ENCODE peak calls at places on chromosomes 12 and 14, in five cellular contexts. One of them, this sample, is unnamed. For H3K4me1, the result is how much of the 10 kb centered on the place peaks cover.

GRCh38 chr14:77000340-77001235 is 27.9 kb downstream of the IRF2BPL start:
- DNase-seq in Peyer's patch: no peak
- DNase-seq in A549: no peak
- DNase-seq in breast epithelium: no peak
- DNase-seq in spleen: no peak
- DNase-seq in this sample: peak

GRCh38 chr12:106898001-106898966 is 57.4 kb upstream of the TMEM263 start:
- DNase-seq in Peyer's patch: no peak
- DNase-seq in A549: no peak
- DNase-seq in breast epithelium: no peak
- DNase-seq in spleen: no peak
- DNase-seq in this sample: no peak

GRCh38 chr12:113287146-113287898 is 47.6 kb downstream of the SLC8B1 start:
- DNase-seq in Peyer's patch: no peak
- DNase-seq in A549: no peak
- DNase-seq in breast epithelium: no peak
- DNase-seq in spleen: no peak
- DNase-seq in this sample: no peak

GRCh38 chr14:61280526-61281185 is 482 bp downstream of the TMEM30B start:
- DNase-seq in Peyer's patch: peak
- DNase-seq in A549: peak
- DNase-seq in breast epithelium: peak
- DNase-seq in spleen: peak
- DNase-seq in this sample: peak

GRCh38 chr12:124301084-124301654 is 6.3 kb downstream of the RFLNA start:
- DNase-seq in Peyer's patch: no peak
- DNase-seq in A549: no peak
- DNase-seq in breast epithelium: no peak
- DNase-seq in spleen: peak
- DNase-seq in this sample: no peak

GRCh38 chr14:77290705-77291104 is 19.7 kb upstream of the NGB start:
- DNase-seq in Peyer's patch: no peak
- DNase-seq in A549: no peak
- DNase-seq in breast epithelium: no peak
- DNase-seq in spleen: no peak
- DNase-seq in this sample: no peak

GRCh38 chr12:1634590-1635191 is 5.7 kb downstream of the WNT5B start:
- DNase-seq in Peyer's patch: peak
- DNase-seq in A549: peak
- DNase-seq in breast epithelium: peak
- DNase-seq in spleen: peak
- DNase-seq in this sample: peak

GRCh38 chr14:85263916-85264315 is 266.0 kb upstream of the FLRT2 start:
- DNase-seq in Peyer's patch: no peak
- DNase-seq in A549: no peak
- DNase-seq in breast epithelium: no peak
- DNase-seq in spleen: no peak
- DNase-seq in this sample: no peak

GRCh38 chr12:2183556-2184541 is 131.1 kb downstream of the CACNA1C start:
- DNase-seq in Peyer's patch: no peak
- DNase-seq in A549: no peak
- DNase-seq in breast epithelium: no peak
- DNase-seq in spleen: no peak
- DNase-seq in this sample: no peak

GRCh38 chr12:122865268-122866231 is 30.3 kb downstream of the HIP1R start:
- DNase-seq in Peyer's patch: no peak
- DNase-seq in A549: peak
- DNase-seq in breast epithelium: peak
- DNase-seq in spleen: peak
- DNase-seq in this sample: no peak

GRCh38 chr14:92961567-92961855 is 38.6 kb downstream of the CHGA start:
- DNase-seq in Peyer's patch: no peak
- DNase-seq in A549: no peak
- DNase-seq in breast epithelium: no peak
- DNase-seq in spleen: peak
- DNase-seq in this sample: no peak

GRCh38 chr12:53048033-53048779 is 1.7 kb upstream of the TNS2 start:
- DNase-seq in Peyer's patch: peak
- DNase-seq in A549: peak
- DNase-seq in breast epithelium: peak
- DNase-seq in spleen: peak
- DNase-seq in this sample: peak
- H3K4me1 ChIP-seq in Peyer's patch: half or more
- H3K4me1 ChIP-seq in A549: half or more
- H3K4me1 ChIP-seq in breast epithelium: half or more
- H3K4me1 ChIP-seq in spleen: under half
- H3K4me1 ChIP-seq in this sample: under half

GRCh38 chr12:48104531-48104930 is 1.3 kb downstream of the SENP1 start:
- DNase-seq in Peyer's patch: no peak
- DNase-seq in A549: no peak
- DNase-seq in breast epithelium: no peak
- DNase-seq in spleen: no peak
- DNase-seq in this sample: no peak

GRCh38 chr12:48106574-48107251 is 834 bp upstream of the SENP1 start:
- DNase-seq in Peyer's patch: no peak
- DNase-seq in A549: no peak
- DNase-seq in breast epithelium: no peak
- DNase-seq in spleen: no peak
- DNase-seq in this sample: no peak

GRCh38 chr12:48107252-48107613 is 1.4 kb upstream of the SENP1 start:
- DNase-seq in Peyer's patch: no peak
- DNase-seq in A549: no peak
- DNase-seq in breast epithelium: no peak
- DNase-seq in spleen: no peak
- DNase-seq in this sample: no peak

GRCh38 chr12:48105867-48106563 is at the start of gene SENP1:
- DNase-seq in Peyer's patch: peak
- DNase-seq in A549: peak
- DNase-seq in breast epithelium: peak
- DNase-seq in spleen: peak
- DNase-seq in this sample: peak

GRCh38 chr12:48105321-48105866 is 485 bp downstream of the SENP1 start:
- DNase-seq in Peyer's patch: no peak
- DNase-seq in A549: peak
- DNase-seq in breast epithelium: no peak
- DNase-seq in spleen: no peak
- DNase-seq in this sample: no peak
- TF ChIP-seq POLR2A in Peyer's patch: no peak
- TF ChIP-seq POLR2A in A549: no peak
- TF ChIP-seq POLR2A in breast epithelium: no peak
- TF ChIP-seq POLR2A in spleen: no peak
- TF ChIP-seq POLR2A in this sample: no peak

GRCh38 chr12:47949441-47950341 is 13.7 kb upstream of the TMEM106C start:
- DNase-seq in Peyer's patch: peak
- DNase-seq in A549: peak
- DNase-seq in breast epithelium: peak
- DNase-seq in spleen: peak
- DNase-seq in this sample: peak
- H3K4me1 ChIP-seq in Peyer's patch: half or more
- H3K4me1 ChIP-seq in A549: under half
- H3K4me1 ChIP-seq in breast epithelium: under half
- H3K4me1 ChIP-seq in spleen: under half
- H3K4me1 ChIP-seq in this sample: under half

DNA sequence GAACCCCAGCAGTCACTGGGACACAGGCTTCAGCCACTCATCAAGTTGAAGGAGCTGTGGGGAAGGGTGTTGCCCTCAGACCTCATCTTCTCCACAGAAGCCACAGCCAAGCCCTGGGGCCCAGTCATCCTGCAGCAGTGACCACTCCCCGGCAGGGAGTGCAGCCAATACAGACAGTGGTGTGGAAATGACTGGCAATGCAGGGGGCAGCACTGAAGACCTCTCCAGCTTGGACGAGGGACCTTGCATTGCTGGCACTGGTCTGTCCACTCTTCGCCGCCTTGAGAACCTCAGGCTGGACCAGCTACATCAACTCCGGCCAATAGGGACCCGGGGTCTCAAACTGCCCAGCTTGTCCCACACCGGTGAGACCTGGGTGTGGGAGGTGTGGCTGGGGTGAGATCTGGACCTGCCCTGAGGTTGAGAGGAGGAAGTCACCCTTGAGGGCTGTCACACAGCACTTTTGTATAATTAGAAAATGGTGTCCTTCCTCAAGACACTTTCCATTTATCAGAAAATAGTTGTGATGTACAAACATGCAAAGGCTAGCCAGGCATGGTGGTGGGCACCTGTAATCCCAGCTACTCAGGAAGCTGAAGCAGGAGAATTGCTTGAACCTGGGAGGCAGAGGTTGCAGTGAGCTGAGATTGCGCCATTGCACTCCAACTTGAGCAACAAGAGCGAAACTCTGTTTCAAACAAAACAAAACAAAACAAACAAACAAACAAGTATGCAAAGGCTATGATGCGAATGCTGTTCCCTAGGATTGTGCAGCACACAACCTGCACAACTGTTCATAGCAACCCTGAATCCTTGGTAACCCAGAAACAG is 10.0 kb downstream of the GLI1 start:
- DNase-seq in Peyer's patch: no peak
- DNase-seq in A549: no peak
- DNase-seq in breast epithelium: no peak
- DNase-seq in spleen: peak
- DNase-seq in this sample: no peak
- TF ChIP-seq POLR2A in Peyer's patch: no peak
- TF ChIP-seq POLR2A in A549: no peak
- TF ChIP-seq POLR2A in breast epithelium: no peak
- TF ChIP-seq POLR2A in spleen: no peak
- TF ChIP-seq POLR2A in this sample: no peak

DNA sequence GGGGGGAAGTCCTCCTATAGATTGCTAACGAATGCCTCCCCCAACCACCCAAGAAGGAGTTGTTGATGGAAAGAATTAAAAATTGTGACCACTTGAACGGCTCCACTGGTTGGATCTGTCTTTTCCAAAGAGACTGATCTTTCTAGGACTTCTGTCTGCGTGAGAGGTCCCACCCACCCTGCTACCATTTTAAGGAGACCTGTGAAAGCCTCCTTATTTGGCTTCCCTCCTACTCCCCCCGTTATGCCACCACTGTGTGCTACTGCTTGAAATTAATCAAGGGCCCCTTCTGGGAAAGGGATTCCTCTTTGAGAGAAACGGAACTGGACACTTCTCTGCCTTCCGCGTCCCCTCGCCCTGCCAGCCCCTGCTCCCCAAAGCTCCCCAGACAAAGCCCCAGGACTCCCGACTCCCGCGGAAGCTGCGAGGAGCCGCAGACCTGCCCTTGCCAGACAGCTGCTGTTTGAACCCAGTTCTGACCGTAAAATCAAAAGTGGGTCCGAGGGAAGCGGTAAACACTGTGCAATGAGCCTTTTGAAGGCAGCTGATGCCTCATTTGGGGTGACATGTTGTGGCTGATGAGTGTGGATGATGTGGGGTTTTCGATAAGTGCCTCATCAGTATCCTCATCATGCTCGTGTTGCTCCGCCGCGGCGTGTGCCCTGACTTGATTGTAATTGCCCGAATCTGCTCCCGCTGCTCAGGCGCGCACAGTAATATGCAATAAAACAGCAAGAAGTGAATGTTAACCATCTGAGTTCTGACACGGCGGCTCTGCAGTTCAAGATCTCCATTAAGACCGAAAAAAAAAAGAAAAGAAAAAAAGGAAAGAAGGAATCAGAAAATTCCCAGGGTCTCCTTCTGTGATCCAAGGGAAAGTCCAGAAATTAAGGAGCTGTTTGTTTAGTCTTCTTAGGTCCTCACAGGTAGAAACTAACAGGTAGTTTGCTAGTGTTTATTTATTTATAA is 48.2 kb downstream of the MBIP start:
- DNase-seq in Peyer's patch: no peak
- DNase-seq in A549: no peak
- DNase-seq in breast epithelium: no peak
- DNase-seq in spleen: no peak
- DNase-seq in this sample: no peak
- H3K4me1 ChIP-seq in Peyer's patch: under half
- H3K4me1 ChIP-seq in A549: under half
- H3K4me1 ChIP-seq in breast epithelium: under half
- H3K4me1 ChIP-seq in spleen: under half
- H3K4me1 ChIP-seq in this sample: under half

GRCh38 chr12:22046090-22046967 is at the start of gene CMAS:
- DNase-seq in Peyer's patch: peak
- DNase-seq in A549: peak
- DNase-seq in breast epithelium: peak
- DNase-seq in spleen: peak
- DNase-seq in this sample: peak
- TF ChIP-seq POLR2A in Peyer's patch: peak
- TF ChIP-seq POLR2A in A549: peak
- TF ChIP-seq POLR2A in breast epithelium: peak
- TF ChIP-seq POLR2A in spleen: peak
- TF ChIP-seq POLR2A in this sample: peak